ENCODE peak calls at places on chromosomes 12 and 14, in four cellular contexts. L is transverse colon, Y is endodermal cell, B is thyroid gland. F is an unnamed sample.

GRCh38 chr12:34600592-34601462 is 578.5 kb downstream of the ALG10 start:
- DNase-seq in B (no peak), Y (no peak), L (no peak), F (peak; percentile 47)

GRCh38 chr12:22543246-22544037 is 900 bp downstream of the C2CD5 start:
- DNase-seq in Y (no peak), L (peak; percentile 82), B (peak; percentile 57), F (no peak)

GRCh38 chr12:114625294-114625851 is 58.6 kb downstream of the TBX3 start:
- DNase-seq in L (peak; percentile 38), Y (peak; percentile 96), B (peak; percentile 74), F (no peak)

GRCh38 chr12:57347284-57347683 is 83.6 kb downstream of the R3HDM2 start:
- DNase-seq in L (no peak), Y (no peak), B (no peak), F (no peak)

GRCh38 chr14:62133776-62134175 is 371.6 kb downstream of the SNAPC1 start:
- DNase-seq in L (no peak), Y (no peak), B (no peak), F (no peak)

GRCh38 chr12:39145175-39145999 is 240.0 kb upstream of the CPNE8 start:
- DNase-seq in L (peak; percentile 73), Y (peak; percentile 96), B (peak; percentile 66), F (peak; percentile 59)

GRCh38 chr14:64720190-64720589 is 16.0 kb downstream of the PLEKHG3 start:
- DNase-seq in Y (peak; percentile 44), L (peak; percentile 81), B (peak; percentile 33), F (no peak)

GRCh38 chr12:106423291-106423690 is 65.7 kb downstream of the POLR3B start:
- DNase-seq in L (no peak), Y (no peak), B (no peak), F (no peak)

GRCh38 chr12:54251667-54252284 is 28.1 kb downstream of the CBX5 start:
- DNase-seq in L (no peak), B (no peak), Y (no peak), F (no peak)

GRCh38 chr14:104687601-104688504 is 1.6 kb upstream of the INF2 start:
- DNase-seq in Y (peak; percentile 83), B (peak; percentile 98), L (peak; percentile 93), F (peak; percentile 80)

GRCh38 chr14:33210304-33210703 is 271.6 kb downstream of the NPAS3 start:
- DNase-seq in B (peak; percentile 28), Y (peak; percentile 78), L (no peak), F (no peak)

GRCh38 chr12:124510301-124510970 is 57.0 kb downstream of the NCOR2 start:
- DNase-seq in Y (peak; percentile 81), B (peak; percentile 45), L (peak; percentile 45), F (no peak)

GRCh38 chr12:123150273-123150803 is 552 bp downstream of the PITPNM2 start:
- DNase-seq in Y (peak; percentile 77), B (peak; percentile 32), L (peak; percentile 31), F (no peak)

GRCh38 chr12:27123642-27124041 is 41.3 kb upstream of the C12orf71 start:
- DNase-seq in Y (no peak), B (no peak), L (no peak), F (no peak)

GRCh38 chr14:59358105-59358504 is 107.1 kb downstream of the GPR135 start:
- DNase-seq in Y (peak; percentile 66), B (peak; percentile 79), L (no peak), F (peak; percentile 85)

GRCh38 chr12:3945671-3946070 is 72.5 kb upstream of the PARP11 start:
- DNase-seq in L (no peak), Y (peak; percentile 20), B (no peak), F (no peak)

GRCh38 chr14:101201535-101202125 is 298.1 kb upstream of the RTL1 start:
- DNase-seq in L (no peak), Y (peak; percentile 30), B (no peak), F (peak; percentile 32)

GRCh38 chr12:77720258-77720657 is 110.4 kb upstream of the NAV3 start:
- DNase-seq in Y (no peak), L (no peak), B (no peak), F (no peak)

GRCh38 chr14:64610049-64610746 is 60.4 kb downstream of the PPP1R36 start:
- DNase-seq in Y (peak; percentile 55), B (no peak), L (no peak), F (no peak)

GRCh38 chr12:9763025-9763424 is 2.3 kb upstream of the CD69 start:
- DNase-seq in B (no peak), L (no peak), Y (no peak), F (no peak)

GRCh38 chr12:65607271-65607880 is 216.9 kb upstream of the HMGA2 start:
- DNase-seq in B (no peak), Y (no peak), L (no peak), F (no peak)

GRCh38 chr12:80807640-80808288 is 91.1 kb downstream of the MYF5 start:
- DNase-seq in Y (no peak), B (no peak), L (no peak), F (no peak)

GRCh38 chr12:89189448-89189847 is 162.9 kb downstream of the DUSP6 start:
- DNase-seq in Y (no peak), L (no peak), B (no peak), F (no peak)

GRCh38 chr12:122867701-122868461 is 28.0 kb downstream of the VPS37B start:
- DNase-seq in Y (peak; percentile 94), B (no peak), L (peak; percentile 69), F (no peak)

GRCh38 chr12:22856120-22856699 is 231.2 kb downstream of the ETNK1 start:
- DNase-seq in L (no peak), Y (no peak), B (no peak), F (no peak)

GRCh38 chr12:124422570-124423523 is 128.0 kb downstream of the RFLNA start:
- DNase-seq in B (peak; percentile 93), L (peak; percentile 92), Y (peak; percentile 60), F (peak; percentile 96)

GRCh38 chr12:50749459-50749882 is 14.4 kb upstream of the ATF1 start:
- DNase-seq in B (no peak), Y (no peak), L (no peak), F (no peak)

GRCh38 chr14:54002653-54003052 is 46.0 kb upstream of the BMP4 start:
- DNase-seq in L (no peak), B (no peak), Y (no peak), F (no peak)

DNA sequence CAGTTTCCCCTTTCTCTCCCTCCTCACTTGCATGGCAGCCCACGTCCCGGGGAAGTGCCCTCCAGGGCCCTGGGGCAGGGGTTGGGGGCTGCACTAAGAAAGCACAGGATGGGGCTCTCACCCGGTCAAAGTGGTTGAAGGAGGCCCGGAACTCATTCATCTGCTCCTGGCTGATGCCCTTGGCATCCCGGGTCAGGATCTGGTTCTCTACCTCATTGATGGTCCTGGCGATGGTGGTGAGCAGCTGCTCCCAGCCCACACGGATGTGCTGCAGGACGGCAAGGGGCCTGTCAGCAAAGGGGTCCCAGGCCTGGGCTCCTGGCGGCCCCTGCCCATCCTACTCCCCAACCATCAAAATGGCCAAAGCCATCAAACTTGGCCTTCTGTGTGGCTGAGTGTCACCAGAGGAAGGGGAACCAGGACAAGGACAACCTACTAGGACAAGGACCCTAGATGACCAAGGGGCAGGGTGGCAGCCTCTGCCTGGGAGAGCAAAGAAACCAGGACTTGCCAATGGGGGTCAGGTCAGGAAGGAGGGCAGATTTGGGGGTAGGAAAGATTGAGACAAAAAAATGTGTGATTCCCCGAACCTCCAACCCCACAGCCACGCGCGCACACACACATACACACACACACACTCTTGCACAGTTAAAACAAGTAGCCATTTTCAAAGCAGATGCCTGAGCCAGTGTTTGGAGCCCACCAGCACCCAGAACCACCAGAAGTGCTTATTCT is 87.1 kb upstream of the ZFP36L1 start:
- DNase-seq in Y (no peak), L (no peak), B (no peak), F (no peak)
- H3K36me3 ChIP-seq in Y (peaks cover 94% of the 10 kb centered on the region), L (no peaks in the 10 kb centered on the region), B (peaks cover 27% of the 10 kb centered on the region), F (peaks cover 100% of the 10 kb centered on the region)

GRCh38 chr14:74720526-74720925 is 7.6 kb downstream of the FCF1 start:
- DNase-seq in Y (no peak), B (no peak), L (no peak), F (no peak)

GRCh38 chr14:74723134-74723533 is 10.2 kb downstream of the FCF1 start:
- DNase-seq in B (no peak), L (no peak), Y (no peak), F (no peak)
- TF ChIP-seq CTCF in B (no peak), L (no peak), Y (no peak), F (no peak)

GRCh38 chr12:6772729-6773661 is 675 bp downstream of the LAG3 start:
- DNase-seq in L (no peak), B (no peak), Y (peak; percentile 73), F (no peak)
- H3K36me3 ChIP-seq in L (no peaks in the 10 kb centered on the region), B (peaks cover 9% of the 10 kb centered on the region), Y (peaks cover 32% of the 10 kb centered on the region), F (peaks cover 6% of the 10 kb centered on the region)

DNA sequence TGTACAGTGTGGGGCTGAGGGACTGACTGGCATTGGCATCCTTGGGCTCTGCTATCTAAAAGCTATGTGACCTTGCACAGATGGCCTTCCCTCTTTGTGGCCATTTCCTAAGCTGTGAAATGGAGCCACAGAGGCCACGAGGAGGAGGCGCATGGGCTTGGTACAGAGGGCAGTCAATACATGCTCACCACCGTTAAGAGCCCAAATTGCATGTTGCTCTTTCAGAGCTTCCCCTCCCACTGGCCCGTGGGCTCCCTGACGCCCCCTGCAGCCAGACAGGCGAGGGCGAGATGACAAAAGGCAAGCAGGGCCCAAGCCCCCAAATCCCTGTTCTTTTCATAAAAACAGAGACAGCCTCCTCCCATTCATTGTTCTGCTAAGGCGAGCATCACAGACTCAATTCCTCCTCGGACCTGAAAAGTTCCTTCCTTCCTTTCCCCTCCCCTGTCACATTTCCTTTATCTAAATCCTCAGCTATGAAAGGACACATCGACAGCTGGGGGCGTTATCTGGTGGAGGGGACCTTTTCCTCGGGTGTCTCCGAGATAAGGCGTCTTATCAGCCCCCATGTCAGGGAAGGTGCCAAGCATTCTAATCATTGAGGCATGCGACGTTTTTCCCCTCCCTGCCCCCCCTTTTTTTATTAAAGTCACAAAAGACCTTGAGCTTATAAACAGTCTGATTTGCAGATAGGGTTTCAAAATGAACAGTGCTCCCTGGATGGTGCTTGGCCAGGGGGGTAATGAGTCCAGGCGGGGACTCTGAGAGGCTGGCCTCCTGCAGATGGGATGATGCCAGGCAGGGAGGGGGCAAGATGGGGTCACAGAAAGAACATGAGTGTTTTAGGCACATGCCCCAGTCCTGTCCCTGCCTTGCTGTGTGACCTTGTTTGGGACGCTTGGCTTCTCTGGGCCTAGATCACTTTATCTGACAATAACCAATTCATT is 26.4 kb downstream of the FAM222A start:
- DNase-seq in L (no peak), Y (peak; percentile 94), B (no peak), F (no peak)
- TF ChIP-seq CTCF in L (no peak), Y (peak; percentile 85), B (no peak), F (no peak)

GRCh38 chr14:81480741-81481140 is 52.9 kb downstream of the SEL1L start:
- DNase-seq in Y (no peak), B (no peak), L (no peak), F (no peak)
- H3K36me3 ChIP-seq in Y (peaks cover 94% of the 10 kb centered on the region), B (peaks cover 31% of the 10 kb centered on the region), L (no peaks in the 10 kb centered on the region), F (peaks cover 74% of the 10 kb centered on the region)

DNA sequence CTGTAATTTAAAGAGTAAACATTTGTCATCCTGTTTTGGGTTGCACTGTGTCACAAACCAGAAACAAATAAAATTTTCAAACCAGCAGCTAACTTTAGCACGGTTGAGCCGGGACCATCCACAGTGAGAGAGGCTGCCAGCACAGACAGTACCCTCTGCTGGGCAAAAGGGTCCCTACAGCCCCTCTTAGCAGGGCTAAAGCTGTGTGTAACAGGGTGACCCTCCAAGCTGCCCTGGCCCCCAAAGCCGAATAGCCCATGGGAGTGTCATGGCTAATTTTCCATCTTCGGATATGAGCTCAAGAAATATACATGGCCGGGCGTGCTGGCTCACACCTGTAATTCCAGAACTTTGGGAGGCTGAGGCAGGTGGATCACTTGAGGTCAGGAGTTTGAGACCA is 157.1 kb upstream of the GRIN2B start:
- DNase-seq in Y (peak; percentile 86), L (no peak), B (no peak), F (no peak)
- TF ChIP-seq CTCF in Y (peak; percentile 99), L (no peak), B (no peak), F (no peak)

GRCh38 chr14:67785270-67786109 is 30.9 kb downstream of the ZFYVE26 start:
- DNase-seq in Y (no peak), L (no peak), B (no peak), F (no peak)
- H3K36me3 ChIP-seq in Y (peaks cover 96% of the 10 kb centered on the region), L (no peaks in the 10 kb centered on the region), B (peaks cover 71% of the 10 kb centered on the region), F (peaks cover 96% of the 10 kb centered on the region)

F was measured in right atrium auricular region.